ENCODE peak calls at places on chromosome 17, in four cellular contexts. V, W, H and J are unnamed samples.

GRCh38 chr17:4934173-4934979 is 2.3 kb downstream of the GP1BA start:
- DNase-seq in V (peak; percentile 50), W (peak; percentile 40), H (no peak), J (peak; percentile 46)

GRCh38 chr17:48556534-48557401 is 11.9 kb upstream of the HOXB2 start:
- DNase-seq in V (no peak), W (no peak), H (no peak), J (no peak)

GRCh38 chr17:28379814-28380571 is 8.5 kb downstream of the SARM1 start:
- DNase-seq in V (no peak), W (no peak), H (no peak), J (peak; percentile 77)

GRCh38 chr17:55654821-55655220 is 67.8 kb downstream of the TMEM100 start:
- DNase-seq in V (no peak), W (no peak), H (no peak), J (no peak)

GRCh38 chr17:67055041-67055443 is 10.7 kb downstream of the CACNG1 start:
- DNase-seq in V (no peak), W (no peak), H (no peak), J (no peak)

GRCh38 chr17:42798011-42798382 is 507 bp downstream of the COA3 start:
- DNase-seq in V (no peak), W (no peak), H (no peak), J (no peak)

GRCh38 chr17:30101686-30102390 is 14.8 kb upstream of the NSRP1 start:
- DNase-seq in V (no peak), W (no peak), H (no peak), J (no peak)

GRCh38 chr17:57370051-57370581 is 113.8 kb downstream of the MSI2 start:
- DNase-seq in V (no peak), W (peak; percentile 30), H (no peak), J (peak; percentile 94)

GRCh38 chr17:2926019-2926650 is 129.9 kb downstream of the RAP1GAP2 start:
- DNase-seq in V (no peak), W (no peak), H (no peak), J (no peak)

GRCh38 chr17:62760059-62760887 is 47.8 kb downstream of the MARCHF10 start:
- DNase-seq in V (no peak), W (no peak), H (no peak), J (no peak)

GRCh38 chr17:4959261-4959965 is 8.2 kb downstream of the SPAG7 start:
- DNase-seq in V (no peak), W (no peak), H (no peak), J (no peak)

GRCh38 chr17:55576237-55576998 is 65.2 kb upstream of the SMIM36 start:
- DNase-seq in V (no peak), W (peak; percentile 50), H (peak; percentile 8), J (peak; percentile 28)

GRCh38 chr17:77227461-77228223 is 86.9 kb downstream of the SEC14L1 start:
- DNase-seq in V (no peak), W (no peak), H (no peak), J (no peak)

GRCh38 chr17:39096435-39097158 is 54.8 kb downstream of the PLXDC1 start:
- DNase-seq in V (no peak), W (no peak), H (no peak), J (no peak)

GRCh38 chr17:62876664-62877411 is 68.7 kb upstream of the MARCHF10 start:
- DNase-seq in V (no peak), W (no peak), H (no peak), J (no peak)

GRCh38 chr17:44878627-44879221 is 20.5 kb downstream of the EFTUD2 start:
- DNase-seq in V (no peak), W (peak; percentile 45), H (no peak), J (peak; percentile 37)

GRCh38 chr17:78337244-78338109 is 22.4 kb downstream of the SOCS3 start:
- DNase-seq in V (no peak), W (no peak), H (peak; percentile 87), J (no peak)

GRCh38 chr17:42097691-42098661 is at the start of gene ZNF385C:
- DNase-seq in V (peak; percentile 59), W (peak; percentile 52), H (no peak), J (no peak)

GRCh38 chr17:42989726-42990652 is 8.2 kb upstream of the RPL27 start:
- DNase-seq in V (no peak), W (no peak), H (no peak), J (peak; percentile 32)

GRCh38 chr17:19014628-19015215 is 10.2 kb upstream of the FAM83G start:
- DNase-seq in V (no peak), W (no peak), H (no peak), J (no peak)

GRCh38 chr17:79801156-79802038 is 4.5 kb upstream of the CBX8 start:
- DNase-seq in V (peak; percentile 36), W (no peak), H (no peak), J (no peak)

GRCh38 chr17:11506635-11507034 is 91.6 kb upstream of the DNAH9 start:
- DNase-seq in V (peak; percentile 13), W (no peak), H (no peak), J (peak; percentile 5)
- TF ChIP-seq ESRRA in V (no peak), W (no peak), H (no peak), J (no peak)

GRCh38 chr17:7019839-7020519 is 2.9 kb upstream of the BCL6B start:
- DNase-seq in V (peak; percentile 56), W (peak; percentile 41), H (no peak), J (no peak)
- TF ChIP-seq CBFB in V (no peak), W (no peak), H (no peak), J (no peak)

DNA sequence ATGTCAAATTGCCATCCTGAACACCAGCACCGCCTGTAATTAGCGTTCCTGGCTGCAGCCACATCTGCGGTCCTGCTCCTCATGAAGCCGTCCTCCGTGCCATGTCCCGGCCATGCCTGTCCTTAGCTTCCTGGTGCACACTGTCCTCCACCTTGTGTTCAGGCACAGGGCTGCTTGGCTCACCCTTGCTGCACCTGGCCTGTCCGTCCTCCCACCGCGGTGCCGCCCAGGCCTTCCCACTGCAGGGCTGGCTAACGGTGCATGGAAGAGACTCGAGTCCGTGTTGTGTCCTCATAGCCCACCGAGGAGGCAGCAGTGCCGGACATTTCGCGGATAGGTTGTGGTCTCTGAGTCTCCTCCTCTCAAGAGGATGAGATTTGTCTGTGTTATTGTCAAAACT is 20.4 kb downstream of the DUSP14 start:
- DNase-seq in V (no peak), W (no peak), H (no peak), J (no peak)
- TF ChIP-seq CREM in V (no peak), W (no peak), H (no peak), J (no peak)

GRCh38 chr17:72943826-72944689 is 148.4 kb downstream of the SLC39A11 start:
- DNase-seq in V (no peak), W (no peak), H (no peak), J (no peak)
- TF ChIP-seq ESRRA in V (no peak), W (no peak), H (no peak), J (no peak)

DNA sequence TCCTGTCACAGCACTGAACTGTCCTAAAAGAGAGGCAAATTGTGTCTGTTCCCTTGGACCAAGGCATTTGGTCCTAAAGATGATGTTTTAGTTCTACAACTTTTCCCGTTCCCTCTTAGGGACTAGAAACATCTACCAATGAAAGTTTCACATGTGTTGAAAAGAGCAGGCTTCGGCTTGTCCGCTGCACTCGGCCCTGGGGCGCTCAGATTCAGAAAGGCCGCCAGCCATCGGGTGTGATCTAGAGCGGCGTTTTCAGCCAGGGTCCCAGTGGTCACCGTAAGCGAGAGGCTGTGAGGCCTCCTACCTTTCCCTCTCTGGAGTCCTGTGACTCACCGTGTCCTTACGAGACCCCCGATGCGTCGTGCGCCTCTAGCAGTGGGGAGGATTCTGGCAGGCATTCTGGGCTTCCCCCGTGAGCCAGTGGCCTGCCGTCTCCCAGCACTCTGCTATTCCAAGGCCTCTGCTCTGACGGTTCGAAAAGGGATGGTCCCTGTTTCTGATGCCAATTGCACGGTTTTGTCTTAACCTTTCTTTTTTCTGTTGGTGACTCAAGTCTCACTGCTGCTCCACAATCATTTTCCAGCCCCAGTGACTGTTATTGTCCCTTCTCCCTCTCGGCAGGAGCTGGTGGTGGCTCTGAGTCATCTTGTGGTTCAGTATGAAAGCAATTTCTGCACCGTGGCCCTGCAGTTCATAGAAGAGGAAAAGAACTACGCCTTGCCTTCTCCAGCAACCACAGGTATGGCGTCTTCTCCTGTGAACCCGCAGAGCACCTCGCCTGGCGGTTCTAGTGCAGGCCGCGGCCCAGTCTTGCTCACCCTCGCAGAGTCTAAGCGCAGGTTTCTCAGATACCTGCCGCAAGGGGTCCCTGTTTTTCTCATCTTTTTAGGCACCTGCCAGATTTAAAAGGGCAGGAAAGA is 100.3 kb upstream of the CHMP6 start:
- DNase-seq in V (no peak), W (peak; percentile 73), H (peak; percentile 56), J (no peak)
- TF ChIP-seq CBFB in V (no peak), W (no peak), H (no peak), J (no peak)

DNA sequence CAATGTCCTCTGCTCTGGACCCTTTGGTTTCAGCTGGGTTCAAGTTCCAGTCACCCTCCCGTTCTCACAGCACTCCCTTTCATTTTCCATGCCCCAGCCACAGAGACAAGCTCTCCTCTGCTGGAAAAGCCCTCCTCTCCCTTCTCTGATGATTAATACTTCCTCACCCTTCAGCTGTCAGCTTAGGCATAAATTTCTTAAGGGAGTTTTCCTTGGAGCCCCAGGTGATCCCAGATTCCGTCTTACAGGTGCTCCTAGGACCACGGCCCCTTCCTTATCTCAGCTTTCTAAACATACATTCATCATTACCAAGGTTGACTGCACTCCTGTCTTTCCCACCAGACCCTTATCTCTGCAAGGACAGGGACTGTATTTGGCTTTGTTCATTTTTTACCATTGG is 10.4 kb downstream of the CHAD start:
- DNase-seq in V (no peak), W (no peak), H (no peak), J (no peak)
- TF ChIP-seq CREM in V (no peak), W (no peak), H (no peak), J (no peak)